ENCODE peak calls at places on chromosomes 13 and 19, in seven cellular contexts. K, J, N, Z, F, R and S are unnamed samples.

GRCh38 chr13:111879719-111880118 is 187.2 kb upstream of the SOX1 start:
- DNase-seq in N (no peak), F (no peak), J (no peak), R (no peak), Z (peak), K (no peak), S (no peak)

GRCh38 chr19:13022859-13023636 is 27.8 kb downstream of the NFIX start:
- DNase-seq in K (peak), R (no peak), J (peak), F (peak), Z (peak), N (no peak), S (peak)

GRCh38 chr19:53057904-53058579 is 13.5 kb downstream of the ERVV-2 start:
- DNase-seq in J (no peak), N (no peak), R (no peak), F (no peak), K (peak), Z (no peak), S (no peak)

GRCh38 chr19:3026768-3027167 is 2.3 kb downstream of the TLE2 start:
- DNase-seq in N (no peak), J (no peak), R (no peak), Z (no peak), K (no peak), F (no peak), S (no peak)

GRCh38 chr13:109465151-109465550 is 321.2 kb downstream of the IRS2 start:
- DNase-seq in K (no peak), N (no peak), R (no peak), F (no peak), Z (no peak), J (no peak), S (no peak)

GRCh38 chr19:47538812-47539211 is 23.9 kb upstream of the NAPA start:
- DNase-seq in J (no peak), R (no peak), N (no peak), Z (no peak), K (no peak), F (no peak), S (no peak)

GRCh38 chr13:56347014-56347413 is 793.7 kb upstream of the PRR20A start:
- DNase-seq in J (no peak), Z (no peak), F (no peak), K (no peak), R (no peak), N (no peak), S (no peak)

GRCh38 chr19:6765738-6766356 is 1.4 kb downstream of the SH2D3A start:
- DNase-seq in J (no peak), R (peak), F (no peak), Z (no peak), N (no peak), K (no peak), S (no peak)

GRCh38 chr19:36163813-36164212 is 11.6 kb upstream of the COX7A1 start:
- DNase-seq in J (no peak), R (no peak), Z (no peak), F (no peak), N (no peak), K (no peak), S (no peak)

GRCh38 chr13:31093145-31093885 is 68.4 kb downstream of the HSPH1 start:
- DNase-seq in J (no peak), R (no peak), N (no peak), F (no peak), K (no peak), Z (no peak), S (no peak)

GRCh38 chr13:114167445-114167844 is 11.6 kb upstream of the CFAP97D2 start:
- DNase-seq in K (peak), R (no peak), N (no peak), J (no peak), Z (no peak), F (peak), S (no peak)

GRCh38 chr19:8321067-8321759 is at the start of the genes NDUFA7 and RPS28:
- DNase-seq in N (peak), Z (peak), J (peak), F (peak), R (peak), K (peak), S (peak)

GRCh38 chr13:114053026-114053425 is 79.2 kb upstream of the C13orf46 start:
- DNase-seq in N (no peak), F (peak), R (peak), Z (no peak), J (no peak), K (no peak), S (peak)

GRCh38 chr13:27659466-27659865 is 37.8 kb downstream of the POLR1D start:
- DNase-seq in Z (no peak), F (no peak), N (no peak), R (no peak), K (no peak), J (no peak), S (no peak)

GRCh38 chr19:49801966-49802661 is 11.0 kb downstream of the FUZ start:
- DNase-seq in Z (peak), N (no peak), J (peak), K (peak), R (no peak), F (peak), S (peak)

GRCh38 chr13:96822900-96823299 is 171.4 kb downstream of the OXGR1 start:
- DNase-seq in R (no peak), N (no peak), F (peak), K (no peak), J (no peak), Z (no peak), S (no peak)

GRCh38 chr13:113089693-113090414 is 15.7 kb upstream of the F7 start:
- DNase-seq in F (no peak), K (no peak), R (no peak), N (no peak), J (no peak), Z (no peak), S (no peak)

GRCh38 chr19:45820413-45821102 is 5.5 kb upstream of the RSPH6A start:
- DNase-seq in J (no peak), N (no peak), K (no peak), R (no peak), Z (no peak), F (no peak), S (no peak)

GRCh38 chr13:112983428-112984196 is 14.6 kb downstream of the MCF2L start:
- DNase-seq in N (no peak), K (peak), J (no peak), Z (no peak), R (no peak), F (no peak), S (no peak)

GRCh38 chr19:42355896-42356295 is 30.5 kb downstream of the MEGF8 start:
- DNase-seq in N (no peak), K (no peak), R (no peak), Z (no peak), J (no peak), F (no peak), S (no peak)

GRCh38 chr13:101747039-101747438 is 294.6 kb downstream of the ITGBL1 start:
- DNase-seq in J (no peak), R (no peak), F (no peak), N (no peak), K (no peak), Z (no peak), S (no peak)

GRCh38 chr13:29733069-29733700 is 117.2 kb downstream of the UBL3 start:
- DNase-seq in R (no peak), N (no peak), Z (no peak), F (no peak), K (no peak), J (no peak), S (no peak)

GRCh38 chr13:99062593-99062992 is 84.7 kb upstream of the DOCK9 start:
- DNase-seq in R (no peak), N (no peak), F (peak), K (peak), J (peak), Z (no peak), S (no peak)

GRCh38 chr13:113110048-113110851 is 4.7 kb downstream of the F7 start:
- DNase-seq in J (no peak), N (no peak), K (no peak), Z (no peak), F (peak), R (no peak), S (no peak)

GRCh38 chr19:50214699-50215543 is 11.5 kb downstream of the MYH14 start:
- DNase-seq in F (no peak), J (no peak), K (no peak), R (no peak), Z (no peak), N (no peak), S (no peak)

GRCh38 chr19:36489920-36490415 is 607 bp upstream of the ZNF566 start:
- DNase-seq in J (peak), R (peak), F (peak), K (peak), Z (peak), N (peak), S (peak)

GRCh38 chr13:98729526-98730057 is 22.9 kb downstream of the SLC15A1 start:
- DNase-seq in R (no peak), F (no peak), Z (no peak), K (no peak), J (no peak), N (no peak), S (no peak)

GRCh38 chr13:37418490-37418889 is 180.1 kb downstream of the POSTN start:
- DNase-seq in N (no peak), J (no peak), K (no peak), R (no peak), F (no peak), Z (no peak), S (peak)

GRCh38 chr13:99323488-99323887 is 16.3 kb upstream of the GPR183 start:
- DNase-seq in F (peak), N (no peak), Z (no peak), J (no peak), K (no peak), R (no peak), S (no peak)

GRCh38 chr19:16070366-16070990 is 5.8 kb upstream of the TPM4 start:
- DNase-seq in K (peak), F (no peak), N (no peak), Z (peak), J (no peak), R (peak), S (no peak)

GRCh38 chr19:34288381-34288780 is 34.0 kb downstream of the GARRE1 start:
- DNase-seq in Z (no peak), J (no peak), N (no peak), R (no peak), K (no peak), F (no peak), S (no peak)

GRCh38 chr13:51380269-51380668 is 40.8 kb downstream of the SERPINE3 start:
- DNase-seq in J (peak), K (no peak), N (no peak), F (peak), R (no peak), Z (no peak), S (no peak)

GRCh38 chr13:31670831-31671617 is 68.3 kb upstream of the RXFP2 start:
- DNase-seq in K (no peak), Z (no peak), R (no peak), J (no peak), N (no peak), F (no peak), S (no peak)

GRCh38 chr13:59088716-59089115 is 1075.0 kb downstream of the DIAPH3 start:
- DNase-seq in Z (no peak), N (no peak), F (peak), K (no peak), R (no peak), J (peak), S (no peak)

GRCh38 chr13:51731759-51732158 is 72.2 kb downstream of the DHRS12 start:
- DNase-seq in J (peak), F (peak), Z (no peak), R (no peak), K (no peak), N (no peak), S (no peak)

GRCh38 chr19:1840541-1841115 is 7.7 kb downstream of the REXO1 start:
- DNase-seq in K (peak), F (no peak), R (no peak), J (no peak), N (no peak), Z (no peak), S (no peak)

GRCh38 chr13:72180253-72180952 is 313.4 kb upstream of the DACH1 start:
- DNase-seq in J (peak), K (no peak), N (no peak), F (peak), R (no peak), Z (no peak), S (no peak)

GRCh38 chr19:58560007-58560887 is 1.8 kb upstream of the UBE2M start:
- DNase-seq in J (no peak), Z (no peak), F (no peak), K (no peak), N (no peak), R (no peak), S (no peak)

GRCh38 chr19:58560921-58561320 is 2.5 kb upstream of the UBE2M start:
- DNase-seq in K (no peak), R (peak), N (no peak), Z (no peak), J (no peak), F (no peak), S (no peak)

GRCh38 chr19:58562126-58563033 is 4.0 kb upstream of the UBE2M start:
- DNase-seq in N (no peak), J (no peak), F (peak), Z (no peak), R (peak), K (peak), S (no peak)

GRCh38 chr19:58563034-58563573 is 4.7 kb upstream of the UBE2M start:
- DNase-seq in J (no peak), N (no peak), F (no peak), K (no peak), Z (no peak), R (peak), S (no peak)

GRCh38 chr19:58561373-58562125 is 3.1 kb upstream of the UBE2M start:
- DNase-seq in K (peak), F (no peak), R (no peak), N (no peak), Z (no peak), J (no peak), S (no peak)
- H3K4me3 ChIP-seq in K (peak), F (no peak), R (peak), N (no peak), Z (peak), J (no peak), S (no peak)

GRCh38 chr19:611506-611869 is 21.8 kb downstream of the HCN2 start:
- DNase-seq in J (peak), N (no peak), K (no peak), F (peak), R (peak), Z (no peak), S (peak)
- H3K4me3 ChIP-seq in J (no peak), N (no peak), K (no peak), F (no peak), R (peak), Z (no peak), S (no peak)

GRCh38 chr13:41428155-41428554 is 29.2 kb upstream of the RGCC start:
- DNase-seq in F (no peak), K (no peak), R (peak), N (no peak), Z (no peak), J (no peak), S (no peak)

GRCh38 chr13:41426047-41426446 is 31.3 kb upstream of the RGCC start:
- DNase-seq in N (no peak), K (no peak), F (no peak), R (peak), Z (no peak), J (no peak), S (no peak)

DNA sequence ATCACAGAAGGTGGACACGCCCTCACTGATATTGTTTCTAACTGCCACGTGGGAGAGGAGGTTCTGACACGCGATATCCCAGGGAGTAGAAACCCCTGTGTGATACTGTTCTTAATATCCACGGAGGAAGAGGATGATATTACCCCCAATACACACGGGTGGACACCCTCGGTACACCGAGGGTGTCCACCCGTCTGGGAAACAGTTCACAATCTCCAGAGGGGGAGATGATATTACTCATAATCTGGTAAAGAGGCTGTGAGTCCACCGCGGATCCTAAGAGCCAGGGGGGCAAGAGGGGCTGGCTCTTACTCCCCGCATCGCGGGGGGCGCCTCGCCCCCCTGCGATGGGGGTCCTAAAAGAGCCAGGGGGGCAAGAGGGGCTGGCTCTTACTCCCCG is 29.6 kb upstream of the RGCC start:
- DNase-seq in Z (no peak), F (no peak), R (no peak), N (no peak), K (no peak), J (no peak), S (no peak)
- H3K4me3 ChIP-seq in Z (peak), F (peak), R (peak), N (peak), K (peak), J (peak), S (no peak)

DNA sequence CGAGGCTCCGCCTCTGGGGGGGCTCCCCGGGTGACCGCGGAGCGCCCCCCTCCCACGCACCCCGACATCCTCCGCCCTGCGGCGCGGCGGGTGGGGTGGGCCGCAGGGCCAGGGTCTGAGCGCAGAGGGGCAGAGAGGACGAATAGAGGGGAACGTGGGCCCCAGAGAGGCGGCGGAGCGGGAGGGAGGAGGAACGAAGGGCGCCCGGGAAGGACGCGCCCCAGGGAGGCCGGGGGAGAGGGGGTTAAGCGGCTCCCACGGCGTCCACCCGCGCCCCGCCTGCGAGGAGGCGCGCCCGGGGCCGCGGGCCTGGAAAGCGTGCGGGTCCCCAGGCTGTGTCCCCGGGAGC is 1.0 kb downstream of the HCN2 start:
- DNase-seq in K (no peak), R (no peak), N (no peak), Z (no peak), F (no peak), J (no peak), S (no peak)
- H3K4me3 ChIP-seq in K (peak), R (no peak), N (peak), Z (peak), F (no peak), J (peak), S (no peak)

DNA sequence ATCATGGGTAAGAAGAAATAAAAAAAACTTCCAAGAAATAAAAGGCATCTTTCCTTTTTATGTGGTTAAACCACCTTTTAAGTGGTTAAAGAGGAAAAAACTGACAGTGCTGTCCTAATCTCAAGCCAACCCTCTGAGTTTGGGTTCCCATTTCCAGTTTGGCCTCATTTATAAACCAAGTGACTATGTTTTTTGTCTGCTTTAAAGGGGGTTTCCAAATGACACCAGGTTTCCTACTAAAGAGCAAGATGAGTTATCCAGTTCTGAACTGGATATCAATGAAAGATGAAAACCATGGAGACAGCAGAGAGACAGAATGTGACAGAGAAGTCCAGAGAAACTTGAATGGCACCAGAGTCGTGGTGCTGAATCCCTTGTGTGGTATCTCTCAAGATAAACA is 251.5 kb downstream of the ABCC4 start:
- DNase-seq in K (no peak), Z (no peak), F (no peak), J (no peak), R (no peak), N (no peak), S (no peak)
- H3K4me3 ChIP-seq in K (no peak), Z (no peak), F (no peak), J (no peak), R (no peak), N (no peak), S (no peak)